ENCODE peak calls at places on chromosomes 12 and 14, in six cellular contexts. U, B, H, G, K and O are unnamed samples.

GRCh38 chr12:76943004-76943403 is 64.2 kb upstream of the CSRP2 start:
- DNase-seq in G (no peak), H (no peak), K (no peak), U (no peak), B (no peak), O (no peak)

GRCh38 chr12:93102289-93102688 is 173.2 kb upstream of the EEA1 start:
- DNase-seq in H (no peak), U (no peak), K (no peak), G (no peak), B (no peak), O (no peak)

GRCh38 chr12:109720152-109720855 is 6.7 kb downstream of the FAM222A start:
- DNase-seq in G (no peak), B (no peak), H (no peak), U (no peak), K (peak), O (no peak)

GRCh38 chr14:35553808-35554207 is 19.8 kb downstream of the INSM2 start:
- DNase-seq in H (no peak), K (no peak), G (no peak), B (no peak), U (no peak), O (no peak)

GRCh38 chr12:59164991-59165718 is 244.9 kb upstream of the LRIG3 start:
- DNase-seq in U (no peak), B (no peak), K (no peak), H (no peak), G (no peak), O (no peak)

GRCh38 chr12:131773582-131774221 is 54.5 kb upstream of the MMP17 start:
- DNase-seq in G (peak), K (no peak), U (peak), H (no peak), B (no peak), O (no peak)

GRCh38 chr14:103281496-103282231 is 52.4 kb upstream of the EIF5 start:
- DNase-seq in G (no peak), U (no peak), K (no peak), H (peak), B (no peak), O (no peak)

GRCh38 chr14:69378274-69378673 is 19.8 kb downstream of the ERH start:
- DNase-seq in H (no peak), G (no peak), K (no peak), U (no peak), B (no peak), O (no peak)

GRCh38 chr12:44558340-44559100 is 317.6 kb downstream of the NELL2 start:
- DNase-seq in U (no peak), B (no peak), G (no peak), H (no peak), K (no peak), O (no peak)

GRCh38 chr14:74913986-74914573 is 9.0 kb downstream of the RPS6KL1 start:
- DNase-seq in G (peak), K (peak), U (peak), H (no peak), B (peak), O (no peak)

GRCh38 chr14:50001999-50002925 is 109.4 kb downstream of the ARF6 start:
- DNase-seq in H (no peak), U (peak), B (no peak), G (peak), K (no peak), O (no peak)

GRCh38 chr12:26798013-26798412 is 35.0 kb downstream of the ITPR2 start:
- DNase-seq in K (no peak), G (no peak), B (no peak), H (no peak), U (peak), O (no peak)

GRCh38 chr14:65750906-65751305 is 338.4 kb downstream of the FUT8 start:
- DNase-seq in K (no peak), H (peak), G (no peak), U (no peak), B (no peak), O (peak)

GRCh38 chr12:129049917-129050316 is 196.6 kb downstream of the GLT1D1 start:
- DNase-seq in U (no peak), K (no peak), B (no peak), H (no peak), G (peak), O (no peak)

GRCh38 chr12:5295966-5296365 is 135.9 kb upstream of the NTF3 start:
- DNase-seq in K (no peak), B (no peak), G (no peak), H (no peak), U (no peak), O (no peak)

GRCh38 chr12:68268971-68269370 is 15.6 kb upstream of the IL22 start:
- DNase-seq in U (no peak), K (no peak), B (no peak), H (no peak), G (no peak), O (no peak)

GRCh38 chr14:61408498-61408897 is 87.1 kb downstream of the PRKCH start:
- DNase-seq in U (no peak), B (no peak), K (no peak), H (no peak), G (no peak), O (no peak)

GRCh38 chr12:57240069-57240921 is 10.7 kb downstream of the STAC3 start:
- DNase-seq in B (no peak), K (no peak), H (peak), G (peak), U (peak), O (peak)

GRCh38 chr14:42190744-42191143 is 584.1 kb downstream of the LRFN5 start:
- DNase-seq in U (no peak), H (no peak), B (no peak), G (no peak), K (no peak), O (no peak)